ENCODE peak calls at places on chromosomes 3 and 15, in five cellular contexts. E, D, C, N and Y are unnamed samples.
A peak's percentile ranks its signal among the peaks of the same experiment; 100 is the strongest.

GRCh38 chr3:124248471-124249028 is 256.6 kb upstream of the ROPN1 start:
- DNase-seq in E (no peak), D (peak; percentile 91), C (no peak), N (no peak), Y (no peak)

GRCh38 chr3:52250122-52250521 is 4.6 kb downstream of the PPM1M start:
- DNase-seq in E (no peak), D (no peak), C (no peak), N (no peak), Y (no peak)

GRCh38 chr15:101692799-101693198 is 31.5 kb downstream of the TARS3 start:
- DNase-seq in E (no peak), D (no peak), C (no peak), N (no peak), Y (no peak)

GRCh38 chr3:47577583-47578118 is 1.0 kb downstream of the CSPG5 start:
- DNase-seq in E (peak; percentile 44), D (peak; percentile 34), C (no peak), N (no peak), Y (no peak)

GRCh38 chr3:115549111-115549510 is 74.2 kb upstream of the GAP43 start:
- DNase-seq in E (no peak), D (peak; percentile 61), C (no peak), N (no peak), Y (no peak)

GRCh38 chr3:126523745-126524428 is at the start of gene CHST13:
- DNase-seq in E (peak; percentile 91), D (peak; percentile 79), C (no peak), N (peak; percentile 62), Y (no peak)

GRCh38 chr3:98612587-98612986 is 19.2 kb upstream of the CPOX start:
- DNase-seq in E (no peak), D (no peak), C (no peak), N (peak; percentile 80), Y (peak; percentile 56)

GRCh38 chr3:168006584-168006983 is 89.1 kb downstream of the GOLIM4 start:
- DNase-seq in E (no peak), D (no peak), C (no peak), N (no peak), Y (no peak)

GRCh38 chr15:36323607-36324006 is 255.8 kb upstream of the CDIN1 start:
- DNase-seq in E (no peak), D (peak; percentile 8), C (no peak), N (no peak), Y (no peak)

GRCh38 chr15:101366853-101367252 is 71.8 kb upstream of the SNRPA1 start:
- DNase-seq in E (no peak), D (no peak), C (no peak), N (no peak), Y (no peak)

GRCh38 chr15:78103406-78104118 is 11.2 kb downstream of the SH2D7 start:
- DNase-seq in E (no peak), D (no peak), C (no peak), N (no peak), Y (no peak)

GRCh38 chr3:185586644-185586964 is 509 bp downstream of the SENP2 start:
- DNase-seq in E (no peak), D (no peak), C (no peak), N (no peak), Y (no peak)

GRCh38 chr15:87752250-87752951 is 504.1 kb downstream of the NTRK3 start:
- DNase-seq in E (no peak), D (peak; percentile 85), C (no peak), N (no peak), Y (no peak)
- H3K4me3 ChIP-seq in E (no peak overlapping the region), D (no peak overlapping the region), C (no peak overlapping the region), N (no peak overlapping the region), Y (no peak overlapping the region)

DNA sequence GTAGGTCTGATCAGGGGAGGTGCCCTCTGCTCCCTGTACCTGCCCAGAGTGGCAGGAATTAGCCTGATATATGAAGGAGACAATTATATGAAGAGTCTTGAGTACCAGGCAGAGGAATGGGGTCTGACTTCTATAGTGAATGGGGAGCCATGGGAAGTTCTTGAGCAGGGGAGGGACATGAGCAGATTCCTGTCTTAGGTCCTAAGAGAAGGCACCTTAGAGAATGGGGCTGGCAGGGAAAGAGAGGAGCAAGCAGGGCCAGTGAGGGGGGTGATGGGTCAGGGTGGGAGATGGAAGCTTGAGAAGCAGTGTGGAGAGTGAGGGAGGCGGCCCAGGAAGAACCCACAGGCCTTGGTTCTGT is 12.4 kb downstream of the CD276 start:
- DNase-seq in E (no peak), D (no peak), C (no peak), N (no peak), Y (no peak)
- H3K79me2 ChIP-seq in E (peaks cover 90% of the 10 kb centered on the region), D (peaks cover 89% of the 10 kb centered on the region), C (peaks cover 61% of the 10 kb centered on the region), N (peaks cover 45% of the 10 kb centered on the region), Y (no peaks in the 10 kb centered on the region)

GRCh38 chr15:79918278-79918677 is 21.5 kb upstream of the MTHFS start:
- DNase-seq in E (peak; percentile 53), D (no peak), C (no peak), N (no peak), Y (no peak)
- H3K4me3 ChIP-seq in E (no peak overlapping the region), D (no peak overlapping the region), C (no peak overlapping the region), N (no peak overlapping the region), Y (no peak overlapping the region)

GRCh38 chr3:37136067-37136466 is 38.3 kb downstream of the LRRFIP2 start:
- DNase-seq in E (no peak), D (no peak), C (no peak), N (no peak), Y (no peak)
- H3K79me2 ChIP-seq in E (peaks cover 39% of the 10 kb centered on the region), D (peaks cover 98% of the 10 kb centered on the region), C (peaks cover 22% of the 10 kb centered on the region), N (no peaks in the 10 kb centered on the region), Y (peaks cover 53% of the 10 kb centered on the region)

GRCh38 chr3:44184319-44184953 is 57.2 kb upstream of the TOPAZ1 start:
- DNase-seq in E (peak; percentile 45), D (peak; percentile 14), C (no peak), N (no peak), Y (no peak)
- H3K4me3 ChIP-seq in E (no peak overlapping the region), D (no peak overlapping the region), C (no peak overlapping the region), N (no peak overlapping the region), Y (no peak overlapping the region)

GRCh38 chr15:89111961-89112340 is 23.7 kb downstream of the ABHD2 start:
- DNase-seq in E (no peak), D (no peak), C (no peak), N (no peak), Y (no peak)
- H3K79me2 ChIP-seq in E (no peaks in the 10 kb centered on the region), D (peaks cover 10% of the 10 kb centered on the region), C (no peaks in the 10 kb centered on the region), N (no peaks in the 10 kb centered on the region), Y (peaks cover 41% of the 10 kb centered on the region)

DNA sequence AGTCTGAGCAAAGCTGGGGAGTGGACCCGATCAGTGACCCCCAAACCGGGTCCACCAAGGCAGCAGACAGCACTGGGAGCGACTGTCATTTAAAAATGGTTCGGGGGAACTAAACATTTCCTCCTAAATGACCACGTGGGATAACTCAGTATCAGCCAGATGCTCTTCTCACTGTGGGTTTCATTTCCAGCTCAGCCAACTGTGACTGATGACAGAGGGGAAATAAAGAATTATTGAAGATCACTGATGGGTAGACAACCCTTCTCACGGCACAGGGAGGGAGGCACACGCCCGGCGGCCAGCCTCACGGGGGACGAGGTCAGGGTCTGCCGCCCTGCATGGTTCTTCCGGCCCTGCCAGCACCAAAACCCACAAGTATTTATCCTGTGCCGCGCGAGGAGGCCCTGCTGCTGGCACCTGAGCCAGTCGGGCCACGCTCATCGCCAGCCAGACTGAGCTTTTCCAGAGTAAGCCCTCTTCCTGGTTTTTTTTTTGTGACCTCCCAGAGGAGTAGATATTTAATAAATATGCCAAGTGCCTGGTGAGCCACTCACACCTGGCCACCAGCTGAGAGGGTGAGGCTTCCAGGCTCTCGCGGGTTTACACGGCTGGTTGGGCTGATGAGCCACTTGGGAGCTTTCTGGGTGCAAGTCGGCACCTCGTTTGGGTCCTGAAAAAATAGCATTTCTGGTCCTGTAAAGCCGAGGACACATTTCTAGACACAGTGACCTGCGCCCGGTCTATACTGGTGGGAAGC is 6.2 kb downstream of the MELTF start:
- DNase-seq in E (no peak), D (no peak), C (no peak), N (no peak), Y (peak; percentile 94)
- H3K4me3 ChIP-seq in E (no peak overlapping the region), D (no peak overlapping the region), C (no peak overlapping the region), N (no peak overlapping the region), Y (peak overlapping the region; percentile 67)